ENCODE peak calls at places on chromosomes 13 and 19, in four cellular contexts. One of them, this sample, is unnamed. For H3K4me1, the result is how much of the 10 kb centered on the place peaks cover.

GRCh38 chr19:14786421-14786851 is 8.1 kb upstream of the ADGRE2 start:
- DNase-seq in aorta: no peak
- DNase-seq in heart right ventricle: no peak
- DNase-seq in lung: no peak
- DNase-seq in this sample: no peak

GRCh38 chr13:34748078-34748477 is 194.0 kb upstream of the NBEA start:
- DNase-seq in aorta: no peak
- DNase-seq in heart right ventricle: peak
- DNase-seq in lung: peak
- DNase-seq in this sample: peak

GRCh38 chr13:89832827-89833226 is 1514.7 kb upstream of the MIR17HG start:
- DNase-seq in aorta: no peak
- DNase-seq in heart right ventricle: no peak
- DNase-seq in lung: no peak
- DNase-seq in this sample: no peak

GRCh38 chr19:35292986-35293732 is 1.2 kb downstream of the MAG start:
- DNase-seq in aorta: no peak
- DNase-seq in heart right ventricle: no peak
- DNase-seq in lung: no peak
- DNase-seq in this sample: no peak

GRCh38 chr19:16891696-16892382 is 3.0 kb downstream of the F2RL3 start:
- DNase-seq in aorta: no peak
- DNase-seq in heart right ventricle: no peak
- DNase-seq in lung: no peak
- DNase-seq in this sample: no peak

GRCh38 chr19:45376045-45376724 is 5.8 kb upstream of the ERCC2 start:
- DNase-seq in aorta: no peak
- DNase-seq in heart right ventricle: peak
- DNase-seq in lung: peak
- DNase-seq in this sample: peak

GRCh38 chr13:23375007-23375971 is 58.2 kb downstream of the SACS start:
- DNase-seq in aorta: peak
- DNase-seq in heart right ventricle: peak
- DNase-seq in lung: peak
- DNase-seq in this sample: peak

GRCh38 chr13:45492538-45492937 is 27.8 kb downstream of the COG3 start:
- DNase-seq in aorta: no peak
- DNase-seq in heart right ventricle: no peak
- DNase-seq in lung: no peak
- DNase-seq in this sample: no peak

GRCh38 chr13:43664700-43665191 is 122.0 kb downstream of the ENOX1 start:
- DNase-seq in aorta: no peak
- DNase-seq in heart right ventricle: no peak
- DNase-seq in lung: no peak
- DNase-seq in this sample: no peak

GRCh38 chr13:95540848-95541247 is 11.7 kb upstream of the CLDN10 start:
- DNase-seq in aorta: no peak
- DNase-seq in heart right ventricle: peak
- DNase-seq in lung: no peak
- DNase-seq in this sample: no peak

GRCh38 chr13:100434010-100434763 is 154.4 kb downstream of the GGACT start:
- DNase-seq in aorta: no peak
- DNase-seq in heart right ventricle: no peak
- DNase-seq in lung: no peak
- DNase-seq in this sample: no peak

GRCh38 chr19:35093941-35094647 is 21.5 kb upstream of the FXYD3 start:
- DNase-seq in aorta: no peak
- DNase-seq in heart right ventricle: no peak
- DNase-seq in lung: no peak
- DNase-seq in this sample: no peak

GRCh38 chr13:95155504-95155903 is 145.7 kb downstream of the ABCC4 start:
- DNase-seq in aorta: no peak
- DNase-seq in heart right ventricle: no peak
- DNase-seq in lung: no peak
- DNase-seq in this sample: no peak

GRCh38 chr13:48334534-48335127 is 31.1 kb downstream of the RB1 start:
- DNase-seq in aorta: no peak
- DNase-seq in heart right ventricle: no peak
- DNase-seq in lung: no peak
- DNase-seq in this sample: no peak

GRCh38 chr19:45160870-45161714 is at the start of gene NKPD1:
- DNase-seq in aorta: no peak
- DNase-seq in heart right ventricle: no peak
- DNase-seq in lung: peak
- DNase-seq in this sample: no peak

GRCh38 chr19:36997152-36997842 is 80.9 kb upstream of the ZNF420 start:
- DNase-seq in aorta: no peak
- DNase-seq in heart right ventricle: no peak
- DNase-seq in lung: no peak
- DNase-seq in this sample: no peak

GRCh38 chr13:44211286-44211685 is 162.3 kb upstream of the SERP2 start:
- DNase-seq in aorta: no peak
- DNase-seq in heart right ventricle: no peak
- DNase-seq in lung: no peak
- DNase-seq in this sample: no peak

GRCh38 chr19:16473875-16474397 is 2.2 kb upstream of the EPS15L1 start:
- DNase-seq in aorta: no peak
- DNase-seq in heart right ventricle: no peak
- DNase-seq in lung: no peak
- DNase-seq in this sample: no peak

GRCh38 chr19:2841858-2842574 is 741 bp downstream of the ZNF555 start:
- DNase-seq in aorta: no peak
- DNase-seq in heart right ventricle: no peak
- DNase-seq in lung: no peak
- DNase-seq in this sample: no peak

GRCh38 chr19:40594657-40595077 is 6.5 kb upstream of the LTBP4 start:
- DNase-seq in aorta: peak
- DNase-seq in heart right ventricle: no peak
- DNase-seq in lung: no peak
- DNase-seq in this sample: no peak

GRCh38 chr13:99217461-99218101 is 16.9 kb downstream of the UBAC2 start:
- DNase-seq in aorta: no peak
- DNase-seq in heart right ventricle: no peak
- DNase-seq in lung: no peak
- DNase-seq in this sample: peak

GRCh38 chr13:27404680-27405079 is 19.7 kb upstream of the GTF3A start:
- DNase-seq in aorta: no peak
- DNase-seq in heart right ventricle: no peak
- DNase-seq in lung: no peak
- DNase-seq in this sample: no peak

GRCh38 chr13:25490236-25490635 is 118.5 kb downstream of the ATP8A2 start:
- DNase-seq in aorta: no peak
- DNase-seq in heart right ventricle: no peak
- DNase-seq in lung: no peak
- DNase-seq in this sample: no peak

GRCh38 chr13:102854675-102855074 is 8.8 kb downstream of the ERCC5 start:
- DNase-seq in aorta: no peak
- DNase-seq in heart right ventricle: no peak
- DNase-seq in lung: no peak
- DNase-seq in this sample: no peak

GRCh38 chr13:39417131-39417530 is 185.9 kb downstream of the LHFPL6 start:
- DNase-seq in aorta: no peak
- DNase-seq in heart right ventricle: no peak
- DNase-seq in lung: no peak
- DNase-seq in this sample: no peak

GRCh38 chr19:46537136-46538097 is 41.8 kb upstream of the PNMA8B start:
- DNase-seq in aorta: no peak
- DNase-seq in heart right ventricle: peak
- DNase-seq in lung: peak
- DNase-seq in this sample: peak

GRCh38 chr13:40518481-40518882 is 148.0 kb downstream of the FOXO1 start:
- DNase-seq in aorta: no peak
- DNase-seq in heart right ventricle: no peak
- DNase-seq in lung: no peak
- DNase-seq in this sample: no peak

GRCh38 chr19:33819875-33820781 is 23.5 kb downstream of the KCTD15 start:
- DNase-seq in aorta: peak
- DNase-seq in heart right ventricle: peak
- DNase-seq in lung: peak
- DNase-seq in this sample: peak

GRCh38 chr13:53151692-53152421 is 123.2 kb downstream of the OLFM4 start:
- DNase-seq in aorta: no peak
- DNase-seq in heart right ventricle: peak
- DNase-seq in lung: no peak
- DNase-seq in this sample: no peak

GRCh38 chr19:1409204-1410005 is 2.0 kb downstream of the DAZAP1 start:
- DNase-seq in aorta: no peak
- DNase-seq in heart right ventricle: no peak
- DNase-seq in lung: no peak
- DNase-seq in this sample: no peak

GRCh38 chr19:1406818-1407661 is at the start of gene DAZAP1:
- DNase-seq in aorta: peak
- DNase-seq in heart right ventricle: peak
- DNase-seq in lung: peak
- DNase-seq in this sample: peak

GRCh38 chr19:1408300-1409203 is 1.2 kb downstream of the DAZAP1 start:
- DNase-seq in aorta: peak
- DNase-seq in heart right ventricle: peak
- DNase-seq in lung: peak
- DNase-seq in this sample: no peak

GRCh38 chr19:1407662-1408299 is 395 bp downstream of the DAZAP1 start:
- DNase-seq in aorta: peak
- DNase-seq in heart right ventricle: no peak
- DNase-seq in lung: peak
- DNase-seq in this sample: no peak

GRCh38 chr19:1406496-1406817 is 929 bp upstream of the DAZAP1 start:
- DNase-seq in aorta: no peak
- DNase-seq in heart right ventricle: no peak
- DNase-seq in lung: no peak
- DNase-seq in this sample: no peak
- H3K4me1 ChIP-seq in aorta: under half
- H3K4me1 ChIP-seq in heart right ventricle: half or more
- H3K4me1 ChIP-seq in lung: under half
- H3K4me1 ChIP-seq in this sample: under half

DNA sequence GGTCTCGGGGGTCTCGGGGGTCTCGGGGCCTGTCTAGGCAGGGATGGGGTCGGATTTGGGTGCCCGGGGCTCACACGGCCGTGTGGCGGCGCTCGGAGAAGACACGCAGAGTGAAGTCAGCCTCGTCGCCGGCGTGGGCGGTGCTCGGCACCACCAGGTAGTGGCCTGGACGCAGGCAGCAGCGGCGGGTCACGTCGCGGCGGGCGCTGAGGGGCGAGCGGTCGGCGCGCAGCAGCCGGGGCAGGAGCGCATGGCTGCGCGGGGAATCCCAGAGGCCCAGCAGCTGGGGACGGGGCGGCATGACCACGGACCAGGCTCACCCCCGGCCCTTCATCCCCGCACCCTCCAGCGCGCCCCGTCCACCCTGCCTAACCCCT is 8.2 kb downstream of the CAPN12 start:
- DNase-seq in aorta: peak
- DNase-seq in heart right ventricle: peak
- DNase-seq in lung: peak
- DNase-seq in this sample: no peak
- H3K4me3 ChIP-seq in aorta: no peak
- H3K4me3 ChIP-seq in heart right ventricle: peak
- H3K4me3 ChIP-seq in lung: no peak
- H3K4me3 ChIP-seq in this sample: peak

GRCh38 chr13:59360108-59360507 is 803.6 kb downstream of the DIAPH3 start:
- DNase-seq in aorta: peak
- DNase-seq in heart right ventricle: no peak
- DNase-seq in lung: no peak
- DNase-seq in this sample: no peak
- H3K4me1 ChIP-seq in aorta: under half
- H3K4me1 ChIP-seq in heart right ventricle: half or more
- H3K4me1 ChIP-seq in lung: under half
- H3K4me1 ChIP-seq in this sample: under half

GRCh38 chr13:30898070-30898469 is 8.0 kb upstream of the MEDAG start:
- DNase-seq in aorta: no peak
- DNase-seq in heart right ventricle: no peak
- DNase-seq in lung: no peak
- DNase-seq in this sample: no peak
- H3K4me3 ChIP-seq in aorta: no peak
- H3K4me3 ChIP-seq in heart right ventricle: no peak
- H3K4me3 ChIP-seq in lung: no peak
- H3K4me3 ChIP-seq in this sample: no peak

DNA sequence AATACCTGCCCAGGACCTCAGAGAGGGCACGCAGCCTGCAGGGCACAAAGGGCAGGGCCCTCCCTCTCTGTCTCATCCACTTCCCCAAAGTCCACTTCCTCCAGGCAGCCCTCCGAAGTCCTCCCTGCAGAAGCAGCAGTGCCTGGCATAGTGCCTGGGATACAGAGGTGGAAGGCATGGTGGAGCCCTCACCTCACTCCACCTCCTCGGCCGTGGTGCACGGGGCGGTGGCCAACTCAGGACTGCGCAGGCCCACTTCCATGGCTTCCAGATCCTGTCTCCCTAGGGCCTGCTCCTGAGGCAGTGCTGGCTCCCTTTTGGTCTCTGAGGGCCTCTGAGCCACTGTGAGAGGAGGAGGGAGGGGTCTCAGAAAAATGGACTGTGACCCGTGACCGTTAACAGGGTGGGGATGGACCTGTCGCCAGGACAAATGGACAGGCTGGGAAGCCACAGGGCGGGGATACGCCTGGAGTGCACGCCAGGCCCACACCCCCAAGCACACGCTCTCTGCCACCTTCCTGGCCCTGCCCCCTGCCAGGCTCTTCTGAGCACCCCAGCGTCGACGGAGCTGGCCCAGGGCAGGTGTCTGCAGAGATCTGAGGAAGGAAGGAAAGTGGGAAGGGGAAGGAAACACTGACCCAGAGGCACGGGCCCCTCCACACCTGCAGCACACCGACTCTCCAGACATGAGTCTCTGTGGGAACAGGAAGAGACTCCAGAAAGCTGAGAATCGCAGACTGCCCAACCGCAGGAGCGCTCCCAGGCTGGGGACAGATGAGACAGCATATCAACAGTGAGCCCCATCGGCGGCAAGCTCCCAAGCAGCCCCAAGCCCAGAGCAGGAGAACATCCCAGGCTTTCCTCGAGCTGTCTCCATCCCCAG is 8.4 kb downstream of the REXO1 start:
- DNase-seq in aorta: no peak
- DNase-seq in heart right ventricle: no peak
- DNase-seq in lung: no peak
- DNase-seq in this sample: no peak
- H3K4me1 ChIP-seq in aorta: under half
- H3K4me1 ChIP-seq in heart right ventricle: half or more
- H3K4me1 ChIP-seq in lung: under half
- H3K4me1 ChIP-seq in this sample: half or more

DNA sequence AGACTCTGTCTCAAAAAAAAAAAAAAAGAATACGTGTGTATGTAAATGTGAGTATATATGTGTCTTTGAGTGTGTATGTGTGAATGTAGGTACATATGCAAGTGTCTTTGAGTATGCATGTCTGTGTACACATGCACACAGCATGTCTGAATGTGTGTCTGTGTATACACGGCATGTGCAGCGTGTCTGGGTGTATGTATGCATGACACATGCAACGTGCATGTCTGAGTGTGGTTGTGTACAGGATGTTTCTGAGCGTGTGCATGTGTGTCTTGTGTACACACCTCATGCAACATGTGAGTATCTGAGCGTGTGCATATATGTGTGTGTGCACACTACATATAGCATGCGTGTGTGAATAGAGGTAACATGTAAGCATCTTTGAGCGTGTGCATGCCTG is 20.8 kb downstream of the FBN3 start:
- DNase-seq in aorta: no peak
- DNase-seq in heart right ventricle: no peak
- DNase-seq in lung: no peak
- DNase-seq in this sample: no peak
- H3K4me3 ChIP-seq in aorta: no peak
- H3K4me3 ChIP-seq in heart right ventricle: no peak
- H3K4me3 ChIP-seq in lung: no peak
- H3K4me3 ChIP-seq in this sample: no peak